ENCODE peak calls at places on chromosomes 11 and 22, in six cellular contexts. V, Q, L, E, F and K are unnamed samples.

GRCh38 chr22:22019659-22020424 is 37.3 kb upstream of the TOP3B start:
- DNase-seq in V (no peak), Q (no peak), L (no peak), E (no peak), F (no peak), K (no peak)

GRCh38 chr11:66815646-66816045 is 27.6 kb upstream of the RCE1 start:
- DNase-seq in V (no peak), Q (no peak), L (no peak), E (no peak), F (no peak), K (peak; percentile 43)

GRCh38 chr11:34044664-34045485 is 6.7 kb upstream of the CAPRIN1 start:
- DNase-seq in V (peak; percentile 89), Q (peak; percentile 54), L (peak; percentile 23), E (no peak), F (peak; percentile 99), K (peak; percentile 82)

GRCh38 chr11:2752923-2753322 is 53.1 kb upstream of the KCNQ1OT1 start:
- DNase-seq in V (no peak), Q (no peak), L (no peak), E (no peak), F (peak; percentile 77), K (peak; percentile 19)

GRCh38 chr22:37244114-37244921 is at the start of gene RAC2:
- DNase-seq in V (peak; percentile 72), Q (peak; percentile 73), L (no peak), E (no peak), F (no peak), K (peak; percentile 57)

GRCh38 chr11:60859616-60860250 is 4.0 kb upstream of the PTGDR2 start:
- DNase-seq in V (no peak), Q (no peak), L (no peak), E (no peak), F (no peak), K (no peak)

GRCh38 chr11:106399075-106399500 is 321.6 kb downstream of the AASDHPPT start:
- DNase-seq in V (peak; percentile 98), Q (no peak), L (no peak), E (no peak), F (peak; percentile 50), K (peak; percentile 100)

GRCh38 chr22:40204331-40205116 is 26.8 kb downstream of the TNRC6B start:
- DNase-seq in V (peak; percentile 88), Q (no peak), L (no peak), E (no peak), F (peak; percentile 90), K (peak; percentile 73)

GRCh38 chr11:59550842-59551650 is 39.7 kb downstream of the OR4D9 start:
- DNase-seq in V (peak; percentile 96), Q (peak; percentile 81), L (peak; percentile 73), E (peak; percentile 91), F (peak; percentile 93), K (peak; percentile 92)

GRCh38 chr11:118519549-118519948 is 7.7 kb upstream of the TTC36 start:
- DNase-seq in V (no peak), Q (no peak), L (no peak), E (no peak), F (no peak), K (no peak)

GRCh38 chr11:6693342-6694228 is 10.4 kb upstream of the MRPL17 start:
- DNase-seq in V (peak; percentile 76), Q (no peak), L (no peak), E (no peak), F (peak; percentile 2), K (peak; percentile 84)

GRCh38 chr11:68412593-68413475 is 47.7 kb upstream of the PPP6R3 start:
- DNase-seq in V (peak; percentile 73), Q (no peak), L (no peak), E (no peak), F (no peak), K (peak; percentile 11)

GRCh38 chr22:36379593-36380361 is 8.0 kb downstream of the MYH9 start:
- DNase-seq in V (peak; percentile 58), Q (no peak), L (no peak), E (no peak), F (no peak), K (peak; percentile 59)

GRCh38 chr11:44351006-44351660 is 41.2 kb upstream of the ALX4 start:
- DNase-seq in V (no peak), Q (no peak), L (no peak), E (no peak), F (no peak), K (no peak)

GRCh38 chr22:42560781-42561180 is 7.0 kb downstream of the SERHL2 start:
- DNase-seq in V (peak; percentile 14), Q (peak; percentile 68), L (no peak), E (peak; percentile 11), F (peak; percentile 44), K (no peak)

GRCh38 chr11:67633758-67634365 is 4.1 kb upstream of the NUDT8 start:
- DNase-seq in V (no peak), Q (peak; percentile 36), L (no peak), E (no peak), F (no peak), K (no peak)

GRCh38 chr11:84720706-84721402 is 906.3 kb downstream of the DLG2 start:
- DNase-seq in V (no peak), Q (peak; percentile 63), L (no peak), E (peak; percentile 20), F (no peak), K (no peak)

GRCh38 chr22:28023774-28024173 is 104.7 kb upstream of the PITPNB start:
- DNase-seq in V (no peak), Q (no peak), L (no peak), E (no peak), F (no peak), K (no peak)

DNA sequence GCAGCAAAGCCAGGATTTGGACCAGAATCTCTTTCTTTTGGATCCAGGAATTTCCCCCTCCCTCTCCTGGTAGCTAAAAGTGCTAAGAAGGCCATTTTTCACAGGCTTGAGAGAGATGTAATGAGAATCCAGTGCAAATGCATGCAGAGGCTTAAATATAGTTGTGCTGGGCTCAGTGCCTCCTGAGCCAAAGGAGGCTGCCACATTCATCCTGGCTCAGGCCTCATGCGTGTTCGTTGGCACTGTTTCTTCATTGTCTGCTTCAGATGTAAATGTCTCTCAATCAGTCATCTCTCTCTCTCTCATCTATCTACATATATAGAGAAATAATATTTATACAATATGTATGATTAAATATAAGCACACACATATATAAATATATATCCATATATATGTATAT is 83.6 kb downstream of the INSC start:
- DNase-seq in V (no peak), Q (no peak), L (no peak), E (no peak), F (no peak), K (no peak)
- H3K14ac ChIP-seq in V (no peak overlapping the region), Q (no peak overlapping the region), L (no peak overlapping the region), E (peak overlapping the region; percentile 5), F (no peak overlapping the region), K (peak overlapping the region; percentile 43)

GRCh38 chr22:46844606-46845210 is 82.3 kb downstream of the TBC1D22A start:
- DNase-seq in V (no peak), Q (no peak), L (no peak), E (no peak), F (no peak), K (no peak)

GRCh38 chr22:46846832-46847355 is 84.4 kb downstream of the TBC1D22A start:
- DNase-seq in V (no peak), Q (no peak), L (no peak), E (no peak), F (no peak), K (no peak)

GRCh38 chr22:46846154-46846831 is 83.8 kb downstream of the TBC1D22A start:
- DNase-seq in V (no peak), Q (no peak), L (no peak), E (no peak), F (no peak), K (peak; percentile 19)

GRCh38 chr22:46843691-46844297 is 81.3 kb downstream of the TBC1D22A start:
- DNase-seq in V (no peak), Q (no peak), L (no peak), E (no peak), F (peak; percentile 47), K (peak; percentile 45)

GRCh38 chr22:46845281-46846153 is 83.1 kb downstream of the TBC1D22A start:
- DNase-seq in V (peak; percentile 27), Q (no peak), L (no peak), E (no peak), F (no peak), K (peak; percentile 63)
- H3K14ac ChIP-seq in V (no peak overlapping the region), Q (no peak overlapping the region), L (no peak overlapping the region), E (no peak overlapping the region), F (no peak overlapping the region), K (no peak overlapping the region)

GRCh38 chr11:123184531-123184930 is 10.5 kb downstream of the CLMP start:
- DNase-seq in V (no peak), Q (no peak), L (no peak), E (no peak), F (no peak), K (no peak)

GRCh38 chr11:123185326-123185725 is 9.7 kb downstream of the CLMP start:
- DNase-seq in V (no peak), Q (peak; percentile 57), L (no peak), E (no peak), F (no peak), K (no peak)

GRCh38 chr11:123181075-123181474 is 14.0 kb downstream of the CLMP start:
- DNase-seq in V (no peak), Q (no peak), L (no peak), E (no peak), F (no peak), K (no peak)

GRCh38 chr11:123182101-123182500 is 12.9 kb downstream of the CLMP start:
- DNase-seq in V (no peak), Q (no peak), L (no peak), E (no peak), F (no peak), K (no peak)

DNA sequence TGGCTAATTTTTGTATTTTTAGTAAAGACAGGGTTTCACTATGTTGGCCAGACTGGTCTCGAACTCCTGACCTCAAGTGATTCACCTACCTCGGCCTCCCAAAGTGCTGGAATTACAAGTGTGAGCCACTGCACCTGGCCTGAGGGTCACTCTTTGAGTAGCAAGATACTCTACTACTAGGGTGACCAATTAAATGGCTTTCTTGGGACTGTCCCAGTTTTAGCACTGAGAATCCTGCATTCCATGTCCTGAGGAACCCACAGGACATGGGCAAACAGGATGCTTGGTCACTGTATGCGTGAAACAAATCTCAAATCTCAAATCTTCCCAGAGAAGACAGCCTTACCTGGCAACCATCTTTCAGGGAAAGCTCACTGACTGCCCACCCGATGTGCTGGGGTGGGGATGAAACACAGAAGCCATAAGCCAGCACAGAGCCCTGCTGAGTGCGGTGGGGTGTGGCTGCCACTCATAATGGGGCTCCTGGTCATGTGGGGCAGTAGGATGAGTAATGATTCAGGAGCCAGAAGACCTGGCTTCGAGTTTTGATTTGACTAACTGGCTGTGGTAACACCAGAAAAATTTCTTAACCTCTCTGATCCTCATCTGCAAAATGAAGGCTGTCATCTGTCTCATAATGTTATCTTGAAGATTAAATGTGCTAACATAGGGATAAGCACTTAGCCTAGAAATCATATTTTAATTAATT is 11.5 kb downstream of the CLMP start:
- DNase-seq in V (no peak), Q (no peak), L (no peak), E (no peak), F (no peak), K (no peak)
- H3K14ac ChIP-seq in V (no peak overlapping the region), Q (no peak overlapping the region), L (no peak overlapping the region), E (no peak overlapping the region), F (peak overlapping the region; percentile 43), K (peak overlapping the region; percentile 44)

DNA sequence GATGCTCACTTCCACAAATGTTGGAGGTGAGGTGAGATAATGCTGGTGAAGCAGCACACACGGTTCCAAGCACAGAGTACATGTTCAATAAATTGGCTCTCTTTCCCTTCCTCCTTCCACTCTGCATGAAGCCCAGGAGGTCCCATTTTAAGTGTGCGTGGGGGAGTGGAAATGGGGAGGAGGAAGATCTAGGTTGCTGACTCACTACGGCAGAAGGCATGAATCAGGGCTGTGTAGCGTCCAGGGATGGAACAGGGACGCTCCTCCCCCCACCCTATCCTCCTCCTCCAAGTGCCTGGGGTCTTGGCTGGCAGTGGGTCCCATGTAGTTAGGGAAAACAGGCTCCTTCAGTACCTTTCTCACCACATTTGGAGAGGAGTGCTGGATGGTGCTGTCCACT is 44.2 kb downstream of the TRIM66 start:
- DNase-seq in V (peak; percentile 14), Q (no peak), L (no peak), E (no peak), F (no peak), K (peak; percentile 45)
- H3K14ac ChIP-seq in V (no peak overlapping the region), Q (no peak overlapping the region), L (no peak overlapping the region), E (no peak overlapping the region), F (no peak overlapping the region), K (peak overlapping the region; percentile 72)